ENCODE peak calls at places on chromosomes 3 and 15, in seven cellular contexts. Y is omental fat pad, M is MCF 10A, C is HCT116, G is heart left ventricle, X is cardiac fibroblast, P is GM12878. Z is an unnamed sample.

GRCh38 chr3:69085543-69086132 is 901 bp downstream of the ARL6IP5 start:
- DNase-seq in Y (no peak), M (peak), C (no peak), G (peak), X (peak), P (no peak), Z (peak)

GRCh38 chr3:55742027-55742710 is 255.1 kb upstream of the WNT5A start:
- DNase-seq in Y (no peak), M (no peak), C (no peak), G (no peak), X (no peak), P (no peak), Z (no peak)

GRCh38 chr15:89654847-89655805 is at the start of gene KIF7:
- DNase-seq in Y (no peak), M (no peak), C (no peak), G (no peak), X (peak), P (no peak), Z (peak)

GRCh38 chr15:47401427-47401826 is 315.9 kb upstream of the SEMA6D start:
- DNase-seq in Y (no peak), M (no peak), C (no peak), G (no peak), X (no peak), P (no peak), Z (no peak)

GRCh38 chr3:159187232-159187631 is 385.4 kb downstream of the MFSD1 start:
- DNase-seq in Y (no peak), M (no peak), C (no peak), G (peak), X (peak), P (no peak), Z (no peak)

GRCh38 chr3:182183716-182184430 is 472.1 kb downstream of the SOX2 start:
- DNase-seq in Y (no peak), M (no peak), C (no peak), G (no peak), X (no peak), P (no peak), Z (no peak)

GRCh38 chr15:101058735-101059134 is 139.6 kb downstream of the LRRK1 start:
- DNase-seq in Y (peak), M (no peak), C (no peak), G (no peak), X (no peak), P (no peak), Z (no peak)

GRCh38 chr15:35141743-35142356 is 56.8 kb upstream of the NANOGP8 start:
- DNase-seq in Y (no peak), M (peak), C (no peak), G (no peak), X (peak), P (no peak), Z (no peak)

GRCh38 chr3:171000281-171000680 is 26.2 kb downstream of the SLC2A2 start:
- DNase-seq in Y (no peak), M (no peak), C (no peak), G (no peak), X (peak), P (no peak), Z (no peak)

GRCh38 chr3:126307591-126308393 is 49.4 kb downstream of the KLF15 start:
- DNase-seq in Y (no peak), M (no peak), C (no peak), G (no peak), X (no peak), P (no peak), Z (no peak)

GRCh38 chr3:129795596-129795995 is 97.9 kb downstream of the TMCC1 start:
- DNase-seq in Y (no peak), M (peak), C (peak), G (no peak), X (no peak), P (no peak), Z (no peak)

GRCh38 chr3:43893721-43894120 is 203.0 kb downstream of the ABHD5 start:
- DNase-seq in Y (no peak), M (no peak), C (no peak), G (no peak), X (no peak), P (no peak), Z (no peak)

GRCh38 chr15:75307778-75308390 is 25.2 kb downstream of the GOLGA6D start:
- DNase-seq in Y (no peak), M (peak), C (peak), G (peak), X (peak), P (no peak), Z (peak)

GRCh38 chr3:113985526-113985925 is 37.7 kb downstream of the ZDHHC23 start:
- DNase-seq in Y (no peak), M (no peak), C (no peak), G (no peak), X (no peak), P (peak), Z (no peak)

GRCh38 chr3:28317438-28318022 is 31.0 kb upstream of the ZCWPW2 start:
- DNase-seq in Y (no peak), M (peak), C (peak), G (no peak), X (peak), P (no peak), Z (peak)
- TF ChIP-seq CTCF in Y (no peak), M (peak), C (peak), G (peak), X (peak), P (peak), Z (peak)

GRCh38 chr15:39801641-39802309 is 19.1 kb upstream of the FSIP1 start:
- DNase-seq in Y (no peak), M (peak), C (peak), G (no peak), X (no peak), P (no peak), Z (peak)
- TF ChIP-seq CTCF in Y (no peak), M (peak), C (peak), G (peak), X (peak), P (peak), Z (peak)

GRCh38 chr15:83657549-83657948 is 3.6 kb downstream of the ADAMTSL3 start:
- DNase-seq in Y (no peak), M (no peak), C (peak), G (no peak), X (no peak), P (no peak), Z (no peak)
- TF ChIP-seq CTCF in Y (no peak), M (no peak), C (peak), G (peak), X (peak), P (peak), Z (peak)

GRCh38 chr3:39075910-39076309 is 24.1 kb downstream of the WDR48 start:
- DNase-seq in Y (no peak), M (no peak), C (no peak), G (no peak), X (no peak), P (no peak), Z (no peak)

GRCh38 chr3:39082652-39083313 is 24.6 kb downstream of the GORASP1 start:
- DNase-seq in Y (no peak), M (no peak), C (no peak), G (no peak), X (no peak), P (no peak), Z (no peak)

GRCh38 chr3:39079530-39079929 is 27.7 kb downstream of the WDR48 start:
- DNase-seq in Y (no peak), M (no peak), C (no peak), G (no peak), X (no peak), P (no peak), Z (no peak)
- TF ChIP-seq CTCF in Y (no peak), M (no peak), C (peak), G (no peak), X (no peak), P (no peak), Z (no peak)

DNA sequence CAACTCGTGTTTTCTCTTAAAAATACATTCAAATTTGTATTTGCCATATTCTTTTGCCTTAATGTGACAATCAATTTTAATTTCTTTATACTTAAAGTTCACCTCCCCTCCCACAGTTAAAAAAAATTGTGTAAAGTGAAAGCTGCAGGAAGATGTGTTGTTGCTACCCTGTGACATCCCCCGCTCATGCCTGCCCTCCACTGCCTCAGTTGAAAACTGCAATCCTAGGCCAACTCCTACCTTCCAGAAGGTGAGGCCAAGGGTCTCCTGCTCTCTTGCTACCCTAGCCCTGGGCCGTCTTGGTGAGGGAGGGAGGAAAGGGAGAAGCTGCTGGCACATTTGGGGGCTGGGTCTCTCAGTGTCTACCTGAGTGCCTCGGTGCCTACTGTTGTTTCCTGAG is 57.0 kb upstream of the CMTM7 start:
- DNase-seq in Y (no peak), M (peak), C (no peak), G (no peak), X (peak), P (no peak), Z (no peak)
- TF ChIP-seq CTCF in Y (no peak), M (peak), C (peak), G (no peak), X (no peak), P (peak), Z (peak)

DNA sequence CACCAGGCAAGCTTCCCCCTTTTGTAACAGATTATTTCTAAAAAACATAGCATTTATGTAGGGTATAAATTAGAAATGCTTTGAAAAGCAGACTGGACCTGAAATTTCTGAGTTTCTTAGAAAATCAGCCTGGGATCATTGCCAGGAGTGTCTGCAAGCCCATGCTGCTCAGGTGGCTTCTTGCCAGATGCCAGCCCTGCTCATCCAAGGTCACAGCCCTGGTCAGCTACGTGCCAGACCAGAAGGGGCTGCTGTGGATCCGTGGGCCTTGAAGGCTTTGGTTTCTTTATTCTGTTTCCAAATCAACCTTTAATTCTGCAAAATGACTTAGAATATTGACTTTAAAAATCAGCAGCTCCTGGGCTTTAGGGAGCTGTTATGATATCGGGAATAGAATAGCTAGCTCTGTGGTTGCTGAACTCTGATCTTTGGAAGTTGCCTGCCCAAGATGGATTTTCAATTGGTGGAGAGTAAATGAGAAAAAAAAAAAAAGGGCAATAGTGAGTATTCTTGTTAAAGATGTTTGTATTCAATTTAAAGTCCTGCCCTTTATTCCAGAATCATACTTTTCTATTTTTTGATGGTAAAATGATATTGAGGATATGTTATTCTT is 370.1 kb upstream of the ONECUT1 start:
- DNase-seq in Y (no peak), M (no peak), C (no peak), G (no peak), X (no peak), P (no peak), Z (no peak)
- TF ChIP-seq CTCF in Y (no peak), M (no peak), C (no peak), G (no peak), X (no peak), P (no peak), Z (no peak)

DNA sequence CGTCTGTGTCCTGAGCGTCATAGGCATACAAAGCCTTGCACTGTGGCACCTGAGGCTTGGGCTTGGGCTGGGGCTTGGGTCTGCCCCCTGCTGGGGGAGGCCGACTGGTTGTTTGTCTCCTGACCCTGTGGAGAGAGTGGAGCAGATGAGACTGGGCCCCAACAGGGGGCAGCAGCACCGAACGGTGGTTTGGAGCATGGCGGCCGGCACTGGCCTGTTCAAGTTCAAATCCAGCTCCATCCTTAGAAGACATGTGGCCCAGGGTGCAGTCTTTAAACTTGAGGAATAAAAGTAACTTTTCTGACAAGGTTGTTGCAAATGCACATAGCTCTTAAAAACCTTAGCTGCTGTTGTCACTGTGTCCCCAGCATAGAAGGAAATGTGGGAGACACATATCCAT is 33.3 kb downstream of the CCNB2 start:
- DNase-seq in Y (no peak), M (peak), C (peak), G (peak), X (peak), P (no peak), Z (peak)
- TF ChIP-seq CTCF in Y (no peak), M (peak), C (peak), G (peak), X (peak), P (peak), Z (peak)

GRCh38 chr3:189272500-189273119 is 100.8 kb downstream of the TPRG1 start:
- DNase-seq in Y (no peak), M (peak), C (no peak), G (no peak), X (peak), P (no peak), Z (no peak)
- TF ChIP-seq CTCF in Y (no peak), M (peak), C (peak), G (no peak), X (peak), P (peak), Z (peak)

Z was measured in nephron progenitor cell.